ENCODE peak calls at places on chromosomes 2 and 18, in nine cellular contexts. T, R, S, B, K, E, D, P and Y are unnamed samples.

GRCh38 chr18:35072616-35073015 is 31.4 kb downstream of the MAPRE2 start:
- DNase-seq in E (no peak), R (peak; percentile 43), S (no peak), K (no peak), P (no peak), B (no peak), D (no peak), T (no peak), Y (no peak)

GRCh38 chr2:157444643-157445040 is 753 bp upstream of the CYTIP start:
- DNase-seq in T (no peak), P (no peak), R (no peak), K (no peak), B (no peak), S (no peak), E (no peak), D (no peak), Y (no peak)

GRCh38 chr18:23143059-23143831 is 8.0 kb downstream of the CABLES1 start:
- DNase-seq in E (no peak), P (peak; percentile 82), R (no peak), D (no peak), K (no peak), S (no peak), T (no peak), B (peak; percentile 31), Y (peak; percentile 64)

GRCh38 chr18:14920976-14921375 is 173.0 kb downstream of the ANKRD30B start:
- DNase-seq in K (no peak), P (peak; percentile 13), S (no peak), D (no peak), R (no peak), E (no peak), B (no peak), T (peak; percentile 40), Y (peak; percentile 54)

GRCh38 chr2:176091329-176092258 is 927 bp upstream of the HOXD13 start:
- DNase-seq in D (no peak), E (no peak), B (no peak), R (no peak), T (no peak), S (no peak), K (no peak), P (no peak), Y (no peak)

GRCh38 chr18:23927821-23928746 is 86.5 kb upstream of the TTC39C start:
- DNase-seq in R (no peak), K (no peak), D (no peak), B (no peak), S (no peak), E (no peak), P (no peak), T (no peak), Y (no peak)

GRCh38 chr2:234611209-234611608 is 114.3 kb upstream of the ARL4C start:
- DNase-seq in K (no peak), E (no peak), P (no peak), R (no peak), B (no peak), T (no peak), S (no peak), D (no peak), Y (no peak)

GRCh38 chr2:11512431-11512830 is 21.4 kb upstream of the GREB1 start:
- DNase-seq in S (peak; percentile 45), R (no peak), D (no peak), K (no peak), T (no peak), E (no peak), P (no peak), B (no peak), Y (no peak)

GRCh38 chr2:157430266-157430665 is 13.6 kb downstream of the CYTIP start:
- DNase-seq in K (no peak), P (no peak), T (no peak), S (no peak), B (no peak), R (no peak), E (no peak), D (no peak), Y (no peak)

GRCh38 chr2:237264480-237265219 is 149.3 kb downstream of the COL6A3 start:
- DNase-seq in D (no peak), B (peak; percentile 52), R (no peak), P (no peak), S (no peak), K (no peak), E (peak; percentile 90), T (no peak), Y (no peak)

GRCh38 chr2:42142476-42143184 is 26.5 kb upstream of the EML4 start:
- DNase-seq in T (no peak), R (no peak), S (no peak), D (no peak), B (no peak), K (no peak), P (no peak), E (no peak), Y (no peak)

GRCh38 chr2:25286025-25286400 is 55.7 kb downstream of the DNMT3A start:
- DNase-seq in E (no peak), S (no peak), D (peak; percentile 74), P (no peak), R (peak; percentile 79), K (peak; percentile 46), B (no peak), T (no peak), Y (peak; percentile 44)

GRCh38 chr2:196372811-196373664 is 201.7 kb upstream of the STK17B start:
- DNase-seq in E (no peak), B (no peak), P (no peak), R (no peak), D (no peak), S (no peak), K (no peak), T (no peak), Y (peak; percentile 16)

GRCh38 chr2:105394951-105395611 is 3.8 kb downstream of the FHL2 start:
- DNase-seq in B (no peak), R (no peak), S (no peak), D (no peak), K (no peak), T (no peak), P (peak; percentile 56), E (no peak), Y (peak; percentile 5)

GRCh38 chr2:23698733-23699391 is 228.1 kb downstream of the ATAD2B start:
- DNase-seq in R (peak; percentile 83), D (no peak), K (no peak), T (no peak), S (peak; percentile 6), E (no peak), P (no peak), B (no peak), Y (no peak)

GRCh38 chr2:69390001-69390400 is 3.0 kb upstream of the GFPT1 start:
- DNase-seq in D (no peak), P (no peak), R (no peak), K (no peak), S (no peak), E (no peak), T (no peak), B (no peak), Y (no peak)

GRCh38 chr2:99821572-99822369 is 320.6 kb downstream of the AFF3 start:
- DNase-seq in S (no peak), P (no peak), D (no peak), R (no peak), T (no peak), B (no peak), K (no peak), E (peak; percentile 14), Y (no peak)

GRCh38 chr2:99821039-99821438 is 321.4 kb downstream of the AFF3 start:
- DNase-seq in T (no peak), D (no peak), S (no peak), K (no peak), B (no peak), R (no peak), E (no peak), P (no peak), Y (no peak)

GRCh38 chr2:99816908-99817307 is 325.5 kb downstream of the AFF3 start:
- DNase-seq in R (no peak), D (no peak), B (no peak), K (no peak), P (no peak), S (no peak), T (no peak), E (no peak), Y (no peak)

GRCh38 chr2:99818842-99819241 is 323.5 kb downstream of the AFF3 start:
- DNase-seq in E (no peak), S (no peak), K (no peak), D (no peak), R (peak; percentile 30), B (no peak), T (no peak), P (no peak), Y (no peak)

DNA sequence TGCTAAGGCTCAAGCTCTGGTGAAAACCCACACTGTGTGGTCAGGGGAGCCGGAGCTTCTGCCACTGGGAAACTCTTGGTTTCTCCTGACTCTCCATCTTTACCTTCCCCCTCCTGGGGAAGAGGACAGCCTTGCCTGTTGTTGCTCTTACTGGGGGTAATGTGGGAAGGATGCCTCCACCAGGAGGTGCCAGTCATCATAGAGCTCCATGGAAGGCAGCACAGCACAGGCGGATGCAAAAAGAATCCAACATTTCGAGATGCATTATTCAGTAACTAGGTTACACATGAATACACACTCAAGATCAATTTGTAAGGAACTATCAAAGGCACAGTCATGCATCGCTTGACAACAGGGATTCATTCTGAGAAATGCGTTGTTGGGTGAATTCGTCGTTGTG is 322.6 kb downstream of the AFF3 start:
- DNase-seq in D (no peak), R (peak; percentile 30), B (no peak), S (peak; percentile 13), K (no peak), T (no peak), P (no peak), E (no peak), Y (no peak)
- TF ChIP-seq CTCF in D (no peak), R (no peak), B (no peak), S (peak; percentile 47), K (peak; percentile 5), T (no peak), P (no peak), E (no peak), Y (no peak)

GRCh38 chr2:146147448-146148012 is 1627.6 kb upstream of the ZEB2 start:
- DNase-seq in K (no peak), S (no peak), E (no peak), B (no peak), T (no peak), D (no peak), P (no peak), R (no peak), Y (no peak)
- TF ChIP-seq CTCF in K (no peak), S (peak; percentile 51), E (no peak), B (no peak), T (no peak), D (no peak), P (no peak), R (peak; percentile 13), Y (no peak)

DNA sequence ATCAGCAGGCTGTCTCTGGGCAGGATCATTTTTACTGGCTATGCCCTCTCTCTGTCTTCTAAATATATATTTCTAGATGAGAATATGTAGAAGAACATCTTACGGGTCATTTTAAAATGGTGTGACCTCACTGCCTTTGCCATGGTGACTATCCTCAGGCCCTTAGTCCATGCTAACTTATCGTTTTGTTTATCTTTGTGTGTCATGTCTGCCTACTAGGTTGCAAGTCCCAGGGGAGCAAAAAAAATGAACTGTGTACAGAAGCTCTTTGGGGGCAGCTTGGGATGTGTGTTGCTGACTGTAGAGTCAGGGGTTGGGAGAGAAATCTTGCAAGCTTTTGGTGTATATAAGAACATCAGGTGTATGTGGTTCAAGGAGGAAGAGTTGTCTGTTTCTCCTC is 11.0 kb downstream of the CPSF3 start:
- DNase-seq in D (no peak), B (no peak), R (no peak), E (no peak), T (no peak), P (no peak), K (no peak), S (no peak), Y (no peak)
- TF ChIP-seq CTCF in D (no peak), B (no peak), R (no peak), E (no peak), T (no peak), P (no peak), K (no peak), S (no peak), Y (no peak)

GRCh38 chr2:88597168-88597567 is 30.1 kb downstream of the EIF2AK3 start:
- DNase-seq in K (no peak), D (no peak), P (no peak), B (no peak), E (no peak), R (no peak), S (no peak), T (no peak), Y (no peak)
- TF ChIP-seq CTCF in K (no peak), D (no peak), P (no peak), B (no peak), E (no peak), R (no peak), S (no peak), T (no peak), Y (no peak)